ENCODE peak calls at places on chromosomes 16 and 17, in four cellular contexts. N is RWPE1, U is left cardiac atrium, X is heart left ventricle. G is an unnamed sample.

GRCh38 chr17:38330941-38331411 is 12.8 kb downstream of the GPR179 start:
- DNase-seq in N (no peak), U (no peak), X (no peak), G (no peak)

GRCh38 chr17:80991645-80992076 is at the start of gene CHMP6:
- DNase-seq in N (peak), U (peak), X (peak), G (peak)

GRCh38 chr17:77441130-77441920 is 300.6 kb downstream of the SEC14L1 start:
- DNase-seq in N (no peak), U (peak), X (no peak), G (peak)

GRCh38 chr16:57540906-57541753 is 1.3 kb upstream of the ADGRG5 start:
- DNase-seq in X (no peak), U (peak), N (peak), G (no peak)

GRCh38 chr17:58330997-58331814 is 2.6 kb upstream of the TSPOAP1 start:
- DNase-seq in U (no peak), X (peak), N (no peak), G (no peak)

GRCh38 chr16:68311316-68311620 is 449 bp downstream of the PRMT7 start:
- DNase-seq in U (no peak), X (no peak), N (peak), G (no peak)

GRCh38 chr17:50272711-50273653 is 1.3 kb upstream of the TMEM92 start:
- DNase-seq in U (peak), N (peak), X (peak), G (peak)

GRCh38 chr17:71071837-71072236 is 902.5 kb downstream of the KCNJ2 start:
- DNase-seq in N (peak), X (no peak), U (no peak), G (no peak)

GRCh38 chr16:68445458-68445857 is 2.9 kb downstream of the SMPD3 start:
- DNase-seq in U (no peak), X (no peak), N (peak), G (peak)

GRCh38 chr17:64777413-64778101 is 115.5 kb upstream of the SMURF2 start:
- DNase-seq in N (no peak), X (peak), U (peak), G (peak)

GRCh38 chr16:52076332-52077115 is 470.4 kb downstream of the TOX3 start:
- DNase-seq in U (no peak), N (no peak), X (no peak), G (no peak)

GRCh38 chr17:17073627-17074521 is 31.6 kb downstream of the MPRIP start:
- DNase-seq in N (no peak), X (peak), U (peak), G (no peak)

GRCh38 chr17:8979715-8980114 is 14.2 kb upstream of the PIK3R5 start:
- DNase-seq in U (no peak), X (no peak), N (no peak), G (no peak)

GRCh38 chr17:13346081-13346533 is 255.6 kb downstream of the HS3ST3A1 start:
- DNase-seq in U (no peak), N (peak), X (no peak), G (no peak)

GRCh38 chr17:77948690-77949114 is 9.8 kb upstream of the TNRC6C start:
- DNase-seq in X (no peak), N (peak), U (no peak), G (peak)

GRCh38 chr16:72872966-72873365 is 175.0 kb downstream of the ZFHX3 start:
- DNase-seq in U (no peak), X (no peak), N (no peak), G (no peak)

GRCh38 chr16:71441348-71441781 is 489 bp downstream of the TLE7 start:
- DNase-seq in N (no peak), U (no peak), X (no peak), G (no peak)

GRCh38 chr16:45454-45853 is 8.0 kb downstream of the POLR3K start:
- DNase-seq in N (no peak), U (no peak), X (peak), G (no peak)

GRCh38 chr17:38967290-38967738 is at the start of gene FBXO47:
- DNase-seq in N (peak), U (peak), X (peak), G (peak)

G was measured in midbrain.